ENCODE peak calls at places on chromosomes 5 and 9, in seven cellular contexts. One of them, this sample, is unnamed.

GRCh38 chr5:91420879-91421278 is 37.8 kb upstream of the ARRDC3 start:
- DNase-seq in breast epithelium: no peak
- DNase-seq in WTC11: peak
- DNase-seq in heart right ventricle: no peak
- DNase-seq in A549: no peak
- DNase-seq in kidney epithelial cell: no peak
- DNase-seq in astrocyte: no peak
- DNase-seq in this sample: no peak

GRCh38 chr9:71737455-71737854 is 30.9 kb downstream of the CEMIP2 start:
- DNase-seq in astrocyte: peak
- DNase-seq in WTC11: no peak
- DNase-seq in heart right ventricle: no peak
- DNase-seq in breast epithelium: no peak
- DNase-seq in A549: no peak
- DNase-seq in kidney epithelial cell: no peak
- DNase-seq in this sample: no peak

GRCh38 chr9:114681594-114682332 is at the start of gene TEX48:
- DNase-seq in A549: peak
- DNase-seq in breast epithelium: no peak
- DNase-seq in heart right ventricle: no peak
- DNase-seq in kidney epithelial cell: no peak
- DNase-seq in WTC11: peak
- DNase-seq in astrocyte: peak
- DNase-seq in this sample: no peak

GRCh38 chr5:151078490-151079262 is 2.2 kb downstream of the TNIP1 start:
- DNase-seq in A549: no peak
- DNase-seq in WTC11: no peak
- DNase-seq in kidney epithelial cell: no peak
- DNase-seq in breast epithelium: no peak
- DNase-seq in astrocyte: no peak
- DNase-seq in heart right ventricle: no peak
- DNase-seq in this sample: no peak

GRCh38 chr9:130470950-130471349 is 26.2 kb downstream of the ASS1 start:
- DNase-seq in astrocyte: no peak
- DNase-seq in A549: no peak
- DNase-seq in kidney epithelial cell: no peak
- DNase-seq in breast epithelium: no peak
- DNase-seq in heart right ventricle: no peak
- DNase-seq in WTC11: no peak
- DNase-seq in this sample: no peak

GRCh38 chr9:12859704-12860251 is 85.0 kb downstream of the LURAP1L start:
- DNase-seq in WTC11: no peak
- DNase-seq in kidney epithelial cell: peak
- DNase-seq in astrocyte: peak
- DNase-seq in breast epithelium: no peak
- DNase-seq in A549: peak
- DNase-seq in heart right ventricle: no peak
- DNase-seq in this sample: no peak

GRCh38 chr5:81506900-81507588 is 113.1 kb upstream of the ACOT12 start:
- DNase-seq in astrocyte: peak
- DNase-seq in WTC11: peak
- DNase-seq in kidney epithelial cell: peak
- DNase-seq in breast epithelium: no peak
- DNase-seq in heart right ventricle: no peak
- DNase-seq in A549: peak
- DNase-seq in this sample: peak

GRCh38 chr5:324736-325612 is 3.5 kb downstream of the AHRR start:
- DNase-seq in WTC11: no peak
- DNase-seq in A549: no peak
- DNase-seq in kidney epithelial cell: no peak
- DNase-seq in heart right ventricle: no peak
- DNase-seq in astrocyte: no peak
- DNase-seq in breast epithelium: no peak
- DNase-seq in this sample: no peak

GRCh38 chr5:178074266-178074952 is 38.9 kb upstream of the N4BP3 start:
- DNase-seq in breast epithelium: no peak
- DNase-seq in heart right ventricle: no peak
- DNase-seq in A549: no peak
- DNase-seq in kidney epithelial cell: no peak
- DNase-seq in astrocyte: peak
- DNase-seq in WTC11: no peak
- DNase-seq in this sample: no peak

GRCh38 chr5:150598046-150598445 is 42.4 kb upstream of the SYNPO start:
- DNase-seq in astrocyte: no peak
- DNase-seq in kidney epithelial cell: no peak
- DNase-seq in A549: no peak
- DNase-seq in WTC11: no peak
- DNase-seq in heart right ventricle: no peak
- DNase-seq in breast epithelium: no peak
- DNase-seq in this sample: no peak

GRCh38 chr5:65742565-65743231 is 20.7 kb downstream of the NLN start:
- DNase-seq in heart right ventricle: no peak
- DNase-seq in astrocyte: peak
- DNase-seq in WTC11: no peak
- DNase-seq in kidney epithelial cell: no peak
- DNase-seq in A549: peak
- DNase-seq in breast epithelium: no peak
- DNase-seq in this sample: no peak

GRCh38 chr5:112063878-112064615 is 307.1 kb upstream of the NREP start:
- DNase-seq in A549: no peak
- DNase-seq in WTC11: no peak
- DNase-seq in breast epithelium: no peak
- DNase-seq in kidney epithelial cell: no peak
- DNase-seq in astrocyte: no peak
- DNase-seq in heart right ventricle: no peak
- DNase-seq in this sample: no peak

GRCh38 chr5:141822134-141822533 is 56.1 kb downstream of the PCDH1 start:
- DNase-seq in astrocyte: peak
- DNase-seq in kidney epithelial cell: no peak
- DNase-seq in WTC11: no peak
- DNase-seq in A549: no peak
- DNase-seq in heart right ventricle: peak
- DNase-seq in breast epithelium: peak
- DNase-seq in this sample: no peak

GRCh38 chr5:43367453-43367852 is 44.7 kb downstream of the CCL28 start:
- DNase-seq in WTC11: no peak
- DNase-seq in astrocyte: no peak
- DNase-seq in breast epithelium: no peak
- DNase-seq in A549: no peak
- DNase-seq in heart right ventricle: no peak
- DNase-seq in kidney epithelial cell: no peak
- DNase-seq in this sample: no peak

GRCh38 chr5:147080391-147080790 is 154.4 kb upstream of the STK32A start:
- DNase-seq in breast epithelium: no peak
- DNase-seq in A549: no peak
- DNase-seq in astrocyte: no peak
- DNase-seq in WTC11: no peak
- DNase-seq in heart right ventricle: no peak
- DNase-seq in kidney epithelial cell: no peak
- DNase-seq in this sample: no peak

GRCh38 chr5:147072591-147072990 is 162.2 kb upstream of the STK32A start:
- DNase-seq in kidney epithelial cell: no peak
- DNase-seq in A549: no peak
- DNase-seq in WTC11: no peak
- DNase-seq in heart right ventricle: no peak
- DNase-seq in astrocyte: no peak
- DNase-seq in breast epithelium: no peak
- DNase-seq in this sample: no peak

GRCh38 chr5:147073098-147073497 is 161.7 kb upstream of the STK32A start:
- DNase-seq in A549: no peak
- DNase-seq in WTC11: no peak
- DNase-seq in breast epithelium: no peak
- DNase-seq in heart right ventricle: no peak
- DNase-seq in kidney epithelial cell: no peak
- DNase-seq in astrocyte: no peak
- DNase-seq in this sample: no peak

DNA sequence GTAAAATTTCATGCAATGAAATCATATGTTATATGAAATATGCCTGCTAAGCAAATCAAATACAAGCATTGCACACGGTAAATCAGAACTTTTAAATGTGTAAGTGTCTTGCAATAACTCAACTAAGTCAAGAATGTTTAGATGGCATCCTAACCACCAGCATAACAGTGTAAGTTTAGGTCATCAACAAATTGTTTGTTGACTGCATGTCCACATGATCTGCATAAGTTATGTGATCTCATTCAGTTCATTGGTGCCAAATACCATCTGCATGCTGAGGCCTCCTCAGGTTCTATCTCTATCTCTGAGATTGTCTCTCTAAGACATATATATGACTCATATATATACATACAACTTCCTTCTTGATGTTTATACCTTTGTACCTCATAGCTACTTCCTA is 159.6 kb upstream of the STK32A start:
- DNase-seq in heart right ventricle: no peak
- DNase-seq in WTC11: no peak
- DNase-seq in astrocyte: no peak
- DNase-seq in A549: no peak
- DNase-seq in kidney epithelial cell: no peak
- DNase-seq in breast epithelium: no peak
- DNase-seq in this sample: no peak
- TF ChIP-seq CTCF in heart right ventricle: no peak
- TF ChIP-seq CTCF in WTC11: no peak
- TF ChIP-seq CTCF in astrocyte: no peak
- TF ChIP-seq CTCF in A549: no peak
- TF ChIP-seq CTCF in kidney epithelial cell: no peak
- TF ChIP-seq CTCF in breast epithelium: no peak
- TF ChIP-seq CTCF in this sample: no peak

GRCh38 chr5:171849585-171850353 is 64.2 kb downstream of the SMIM23 start:
- DNase-seq in A549: no peak
- DNase-seq in kidney epithelial cell: no peak
- DNase-seq in WTC11: no peak
- DNase-seq in breast epithelium: no peak
- DNase-seq in astrocyte: no peak
- DNase-seq in heart right ventricle: peak
- DNase-seq in this sample: no peak

GRCh38 chr5:171851251-171851650 is 65.6 kb downstream of the SMIM23 start:
- DNase-seq in kidney epithelial cell: no peak
- DNase-seq in heart right ventricle: no peak
- DNase-seq in WTC11: no peak
- DNase-seq in astrocyte: no peak
- DNase-seq in breast epithelium: no peak
- DNase-seq in A549: no peak
- DNase-seq in this sample: no peak

GRCh38 chr5:171848911-171849520 is 63.4 kb downstream of the SMIM23 start:
- DNase-seq in astrocyte: no peak
- DNase-seq in kidney epithelial cell: no peak
- DNase-seq in breast epithelium: no peak
- DNase-seq in WTC11: no peak
- DNase-seq in A549: no peak
- DNase-seq in heart right ventricle: no peak
- DNase-seq in this sample: no peak

GRCh38 chr5:171852255-171852681 is 66.7 kb downstream of the SMIM23 start:
- DNase-seq in astrocyte: no peak
- DNase-seq in breast epithelium: no peak
- DNase-seq in A549: no peak
- DNase-seq in kidney epithelial cell: no peak
- DNase-seq in heart right ventricle: no peak
- DNase-seq in WTC11: no peak
- DNase-seq in this sample: no peak

GRCh38 chr5:171850354-171850947 is 64.8 kb downstream of the SMIM23 start:
- DNase-seq in kidney epithelial cell: no peak
- DNase-seq in breast epithelium: no peak
- DNase-seq in WTC11: peak
- DNase-seq in A549: peak
- DNase-seq in heart right ventricle: no peak
- DNase-seq in astrocyte: no peak
- DNase-seq in this sample: no peak
- TF ChIP-seq CTCF in kidney epithelial cell: peak
- TF ChIP-seq CTCF in breast epithelium: no peak
- TF ChIP-seq CTCF in WTC11: no peak
- TF ChIP-seq CTCF in A549: peak
- TF ChIP-seq CTCF in heart right ventricle: no peak
- TF ChIP-seq CTCF in astrocyte: peak
- TF ChIP-seq CTCF in this sample: peak

GRCh38 chr5:52922384-52922783 is 66.8 kb upstream of the ITGA2 start:
- DNase-seq in kidney epithelial cell: peak
- DNase-seq in heart right ventricle: no peak
- DNase-seq in breast epithelium: no peak
- DNase-seq in A549: peak
- DNase-seq in astrocyte: peak
- DNase-seq in WTC11: no peak
- DNase-seq in this sample: no peak
- TF ChIP-seq CTCF in kidney epithelial cell: peak
- TF ChIP-seq CTCF in heart right ventricle: no peak
- TF ChIP-seq CTCF in breast epithelium: no peak
- TF ChIP-seq CTCF in A549: no peak
- TF ChIP-seq CTCF in astrocyte: no peak
- TF ChIP-seq CTCF in WTC11: no peak
- TF ChIP-seq CTCF in this sample: no peak

GRCh38 chr9:34493972-34494535 is 28.7 kb downstream of the ENHO start:
- DNase-seq in heart right ventricle: peak
- DNase-seq in WTC11: peak
- DNase-seq in A549: peak
- DNase-seq in kidney epithelial cell: peak
- DNase-seq in astrocyte: peak
- DNase-seq in breast epithelium: no peak
- DNase-seq in this sample: no peak

GRCh38 chr9:34490760-34491159 is 32.0 kb downstream of the ENHO start:
- DNase-seq in astrocyte: no peak
- DNase-seq in heart right ventricle: no peak
- DNase-seq in breast epithelium: no peak
- DNase-seq in kidney epithelial cell: no peak
- DNase-seq in A549: no peak
- DNase-seq in WTC11: no peak
- DNase-seq in this sample: no peak

GRCh38 chr9:34490360-34490759 is 31.8 kb downstream of the DNAI1 start:
- DNase-seq in breast epithelium: no peak
- DNase-seq in astrocyte: no peak
- DNase-seq in WTC11: no peak
- DNase-seq in A549: no peak
- DNase-seq in kidney epithelial cell: no peak
- DNase-seq in heart right ventricle: no peak
- DNase-seq in this sample: no peak

GRCh38 chr9:34491596-34491995 is 31.2 kb downstream of the ENHO start:
- DNase-seq in heart right ventricle: no peak
- DNase-seq in kidney epithelial cell: no peak
- DNase-seq in astrocyte: no peak
- DNase-seq in breast epithelium: no peak
- DNase-seq in A549: no peak
- DNase-seq in WTC11: no peak
- DNase-seq in this sample: no peak

GRCh38 chr9:34492051-34492450 is 30.7 kb downstream of the ENHO start:
- DNase-seq in breast epithelium: no peak
- DNase-seq in kidney epithelial cell: no peak
- DNase-seq in heart right ventricle: no peak
- DNase-seq in WTC11: no peak
- DNase-seq in astrocyte: no peak
- DNase-seq in A549: peak
- DNase-seq in this sample: no peak
- TF ChIP-seq CTCF in breast epithelium: no peak
- TF ChIP-seq CTCF in kidney epithelial cell: no peak
- TF ChIP-seq CTCF in heart right ventricle: no peak
- TF ChIP-seq CTCF in WTC11: no peak
- TF ChIP-seq CTCF in astrocyte: no peak
- TF ChIP-seq CTCF in A549: peak
- TF ChIP-seq CTCF in this sample: peak

DNA sequence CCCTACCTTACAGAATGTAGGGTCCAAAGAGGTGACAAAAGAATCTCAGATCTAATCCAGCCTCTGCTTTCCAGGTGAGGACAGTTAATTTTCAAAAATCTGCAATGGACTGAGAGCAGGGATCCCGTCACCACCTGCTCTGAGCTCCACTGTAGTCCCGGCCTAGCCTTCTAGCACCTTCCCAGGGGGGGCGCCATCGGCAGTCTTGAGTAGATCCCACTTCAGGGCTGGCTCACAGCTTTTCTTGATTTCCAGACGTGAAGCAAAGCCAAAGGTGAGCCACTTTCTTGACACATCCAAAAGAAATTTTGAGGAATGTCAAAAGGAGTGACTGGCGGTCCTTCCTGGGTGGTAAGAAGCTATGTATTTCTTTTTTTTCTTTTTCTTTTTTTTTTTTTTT is 114.1 kb downstream of the SYK start:
- DNase-seq in A549: peak
- DNase-seq in WTC11: peak
- DNase-seq in heart right ventricle: no peak
- DNase-seq in astrocyte: no peak
- DNase-seq in breast epithelium: no peak
- DNase-seq in kidney epithelial cell: no peak
- DNase-seq in this sample: no peak
- TF ChIP-seq CTCF in A549: no peak
- TF ChIP-seq CTCF in WTC11: no peak
- TF ChIP-seq CTCF in heart right ventricle: no peak
- TF ChIP-seq CTCF in astrocyte: peak
- TF ChIP-seq CTCF in breast epithelium: no peak
- TF ChIP-seq CTCF in kidney epithelial cell: peak
- TF ChIP-seq CTCF in this sample: no peak